ENCODE peak calls at places on chromosomes 3 and 15, in nine cellular contexts. U, I, Y, G, T, D, C, F and K are unnamed samples.

GRCh38 chr3:161557751-161558150 is 61.1 kb downstream of the OTOL1 start:
- DNase-seq in U (no peak), I (no peak), Y (no peak), G (no peak), T (no peak), D (no peak), C (no peak), F (no peak), K (no peak)

GRCh38 chr15:68187559-68187958 is 17.6 kb downstream of the CALML4 start:
- DNase-seq in U (peak; percentile 88), I (peak; percentile 68), Y (peak; percentile 59), G (peak; percentile 84), T (peak; percentile 50), D (peak; percentile 51), C (peak; percentile 66), F (peak; percentile 80), K (peak; percentile 92)

GRCh38 chr15:64246364-64247189 is 83.8 kb upstream of the PPIB start:
- DNase-seq in U (peak; percentile 93), I (peak; percentile 93), Y (no peak), G (peak; percentile 94), T (no peak), D (peak; percentile 48), C (no peak), F (no peak), K (peak; percentile 90)

GRCh38 chr3:71180524-71180923 is 403.0 kb downstream of the FOXP1 start:
- DNase-seq in U (no peak), I (no peak), Y (no peak), G (no peak), T (no peak), D (no peak), C (peak; percentile 23), F (no peak), K (no peak)

GRCh38 chr3:105904683-105905320 is 36.0 kb upstream of the CBLB start:
- DNase-seq in U (peak; percentile 23), I (no peak), Y (no peak), G (peak; percentile 26), T (no peak), D (no peak), C (peak; percentile 33), F (no peak), K (peak; percentile 43)

GRCh38 chr3:158794936-158795518 is 6.8 kb upstream of the MFSD1 start:
- DNase-seq in U (peak; percentile 59), I (peak; percentile 41), Y (no peak), G (no peak), T (no peak), D (peak; percentile 54), C (no peak), F (no peak), K (peak; percentile 86)

GRCh38 chr3:53134631-53135232 is 4.5 kb upstream of the RFT1 start:
- DNase-seq in U (peak; percentile 63), I (peak; percentile 59), Y (no peak), G (peak; percentile 26), T (peak; percentile 69), D (peak; percentile 85), C (peak; percentile 99), F (peak; percentile 87), K (peak; percentile 82)

GRCh38 chr15:27358751-27359434 is 387.9 kb downstream of the GABRG3 start:
- DNase-seq in U (no peak), I (no peak), Y (no peak), G (peak; percentile 8), T (no peak), D (peak; percentile 56), C (peak; percentile 27), F (peak; percentile 26), K (peak; percentile 15)

GRCh38 chr3:11757441-11757875 is 89.2 kb downstream of the TAMM41 start:
- DNase-seq in U (peak; percentile 80), I (peak; percentile 18), Y (no peak), G (no peak), T (no peak), D (peak; percentile 21), C (no peak), F (no peak), K (peak; percentile 57)

GRCh38 chr3:57555316-57555715 is 758 bp upstream of the PDE12 start:
- DNase-seq in U (no peak), I (no peak), Y (no peak), G (no peak), T (no peak), D (no peak), C (no peak), F (no peak), K (no peak)

GRCh38 chr15:88695046-88695445 is 56.2 kb downstream of the ISG20 start:
- DNase-seq in U (no peak), I (peak; percentile 5), Y (no peak), G (no peak), T (no peak), D (no peak), C (no peak), F (no peak), K (no peak)

GRCh38 chr3:168250415-168250861 is 154.7 kb upstream of the GOLIM4 start:
- DNase-seq in U (peak; percentile 6), I (peak; percentile 11), Y (no peak), G (peak; percentile 3), T (no peak), D (no peak), C (peak; percentile 4), F (no peak), K (peak; percentile 13)

GRCh38 chr3:168248383-168249047 is 152.8 kb upstream of the GOLIM4 start:
- DNase-seq in U (peak; percentile 47), I (peak; percentile 16), Y (no peak), G (peak; percentile 56), T (no peak), D (peak; percentile 59), C (peak; percentile 24), F (peak; percentile 12), K (peak; percentile 41)

GRCh38 chr3:168249048-168249538 is 153.4 kb upstream of the GOLIM4 start:
- DNase-seq in U (peak; percentile 17), I (peak; percentile 22), Y (no peak), G (peak; percentile 11), T (no peak), D (no peak), C (peak; percentile 2), F (no peak), K (peak; percentile 23)

GRCh38 chr3:168249539-168250414 is 154.1 kb upstream of the GOLIM4 start:
- DNase-seq in U (peak; percentile 63), I (peak; percentile 70), Y (peak; percentile 7), G (peak; percentile 68), T (peak; percentile 74), D (peak; percentile 91), C (peak; percentile 77), F (peak; percentile 60), K (peak; percentile 69)

DNA sequence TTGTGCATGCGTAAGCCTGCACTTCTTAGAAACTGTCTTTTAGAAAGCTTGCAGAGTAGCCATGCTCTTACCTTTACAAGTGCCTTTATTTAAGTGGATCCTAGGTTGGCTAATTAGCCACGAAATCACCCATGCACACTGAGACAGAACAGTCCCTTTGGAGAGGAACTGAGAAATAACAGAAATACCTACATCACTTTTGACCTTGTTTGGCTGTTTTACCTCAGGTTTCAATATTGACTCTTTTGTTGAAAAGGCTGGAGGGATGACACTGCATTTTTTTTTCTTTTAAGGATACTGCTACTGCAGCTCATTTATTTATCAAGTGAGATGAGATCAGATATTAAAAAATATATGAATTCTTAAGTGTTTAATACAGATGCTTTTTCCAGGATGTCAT is 155.6 kb upstream of the GOLIM4 start:
- DNase-seq in U (no peak), I (no peak), Y (no peak), G (no peak), T (no peak), D (no peak), C (peak; percentile 8), F (no peak), K (no peak)
- H3K4me3 ChIP-seq in U (no peak overlapping the region), I (no peak overlapping the region), Y (no peak overlapping the region), G (no peak overlapping the region), T (no peak overlapping the region), D (no peak overlapping the region), C (no peak overlapping the region), F (no peak overlapping the region), K (no peak overlapping the region)

DNA sequence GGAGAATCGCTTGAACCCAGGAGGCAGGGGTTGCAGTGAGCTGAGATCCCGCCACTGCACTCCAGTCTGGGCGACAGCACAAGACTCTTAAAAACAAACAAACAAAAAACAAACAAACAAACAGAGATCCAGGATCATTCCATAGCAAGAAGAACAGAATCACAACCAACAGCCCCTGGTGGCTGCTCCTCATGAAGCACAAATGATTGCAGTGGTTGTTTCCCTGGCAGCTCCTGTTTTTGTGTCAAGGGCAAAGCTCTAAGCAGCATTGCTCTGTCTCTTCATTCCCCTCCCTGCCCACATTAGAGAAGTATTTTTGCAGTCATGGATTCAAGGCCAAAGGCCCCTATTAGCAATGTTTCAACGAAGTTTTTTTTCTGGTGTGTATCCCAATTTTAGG is 25.8 kb upstream of the BLM start:
- DNase-seq in U (no peak), I (no peak), Y (no peak), G (no peak), T (no peak), D (no peak), C (no peak), F (no peak), K (peak; percentile 7)
- TF ChIP-seq CTCF in U (no peak), I (peak; percentile 41), Y (no peak), G (no peak), T (no peak), D (no peak), C (no peak), F (no peak), K (peak; percentile 37)

DNA sequence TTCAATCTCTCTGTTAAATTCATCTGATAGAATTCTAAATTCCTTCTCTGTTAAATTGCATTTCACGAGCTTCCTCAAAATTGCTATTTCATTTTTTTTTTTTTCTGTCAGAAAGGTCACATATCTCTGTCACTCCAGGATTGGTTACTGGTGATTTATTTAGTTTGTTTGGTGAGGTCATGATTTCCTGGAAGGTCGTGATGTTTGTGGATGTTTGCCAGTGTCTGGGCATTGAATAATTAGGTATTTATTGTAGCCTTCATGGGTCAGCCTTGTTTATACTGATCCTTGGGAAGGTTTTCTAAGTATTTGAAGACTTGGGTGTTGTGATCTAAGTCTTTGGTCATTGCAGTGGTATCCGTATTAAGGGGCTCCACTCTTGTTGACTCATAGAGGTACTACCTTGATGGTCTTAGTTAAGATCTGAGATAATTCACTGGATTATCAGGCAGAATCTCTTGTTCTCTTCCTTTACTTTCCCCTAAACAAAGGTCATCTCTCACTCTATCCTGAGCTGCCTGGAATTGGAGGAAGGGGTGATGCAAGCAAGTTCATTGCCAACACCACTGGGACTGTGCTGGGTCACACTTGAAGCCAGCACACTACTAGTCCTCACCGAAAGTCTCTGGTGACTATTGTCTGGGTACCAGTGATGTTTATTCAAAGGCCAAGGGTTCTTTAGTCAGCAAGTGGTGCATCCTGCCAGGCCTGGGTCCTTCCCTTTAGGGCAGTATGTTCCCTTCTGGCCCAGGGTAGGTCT is 231.1 kb downstream of the GBE1 start:
- DNase-seq in U (no peak), I (no peak), Y (no peak), G (no peak), T (no peak), D (no peak), C (no peak), F (no peak), K (no peak)
- H3K4me3 ChIP-seq in U (no peak overlapping the region), I (no peak overlapping the region), Y (no peak overlapping the region), G (no peak overlapping the region), T (no peak overlapping the region), D (no peak overlapping the region), C (no peak overlapping the region), F (no peak overlapping the region), K (no peak overlapping the region)

GRCh38 chr15:58643996-58644395 is 105.5 kb downstream of the ADAM10 start:
- DNase-seq in U (no peak), I (no peak), Y (no peak), G (no peak), T (no peak), D (no peak), C (no peak), F (no peak), K (no peak)

GRCh38 chr15:58650102-58650501 is 99.4 kb downstream of the ADAM10 start:
- DNase-seq in U (no peak), I (no peak), Y (no peak), G (no peak), T (no peak), D (no peak), C (no peak), F (no peak), K (no peak)

GRCh38 chr15:58649175-58649574 is 100.3 kb downstream of the ADAM10 start:
- DNase-seq in U (no peak), I (no peak), Y (no peak), G (no peak), T (no peak), D (no peak), C (no peak), F (no peak), K (no peak)
- TF ChIP-seq CTCF in U (no peak), I (no peak), Y (no peak), G (no peak), T (no peak), D (no peak), C (no peak), F (no peak), K (no peak)